ENCODE peak calls at places on chromosomes 1 and 21, in seven cellular contexts. F, M, W, E, L, V and X are unnamed samples.

GRCh38 chr1:204417231-204417997 is 5.8 kb upstream of the PPP1R15B start:
- DNase-seq in V (no peak), M (no peak), F (peak; percentile 99), L (peak; percentile 93), E (no peak), W (peak; percentile 88), X (no peak)

GRCh38 chr1:94501925-94502324 is 39.6 kb downstream of the F3 start:
- DNase-seq in L (no peak), F (no peak), V (no peak), W (no peak), E (no peak), M (no peak), X (no peak)

GRCh38 chr1:36705629-36706028 is 222.9 kb upstream of the CSF3R start:
- DNase-seq in V (no peak), W (no peak), F (no peak), M (no peak), L (no peak), E (no peak), X (no peak)

GRCh38 chr1:182704677-182705076 is 20.3 kb upstream of the RGS8 start:
- DNase-seq in F (no peak), L (no peak), M (peak; percentile 82), E (no peak), W (no peak), V (no peak), X (no peak)

GRCh38 chr1:22777658-22778057 is 67.0 kb downstream of the EPHB2 start:
- DNase-seq in E (no peak), W (no peak), L (no peak), V (no peak), F (no peak), M (no peak), X (no peak)

GRCh38 chr1:16026723-16027484 is 5.1 kb downstream of the CLCNKA start:
- DNase-seq in W (no peak), L (peak; percentile 95), E (peak; percentile 45), V (peak; percentile 12), M (no peak), F (no peak), X (peak; percentile 15)

GRCh38 chr21:35202431-35202830 is 153.3 kb upstream of the RUNX1 start:
- DNase-seq in E (no peak), M (no peak), F (peak; percentile 83), W (no peak), L (no peak), V (no peak), X (no peak)

GRCh38 chr1:59500970-59501742 is 204.3 kb downstream of the FGGY start:
- DNase-seq in M (peak; percentile 66), E (no peak), V (no peak), W (no peak), F (no peak), L (no peak), X (no peak)

GRCh38 chr1:40239626-40240025 is 8.1 kb upstream of the TMCO2 start:
- DNase-seq in W (no peak), M (no peak), L (no peak), F (no peak), V (no peak), E (no peak), X (no peak)

GRCh38 chr1:111199881-111200801 is at the start of gene DENND2D:
- DNase-seq in M (peak; percentile 93), E (peak; percentile 62), L (no peak), W (no peak), F (peak; percentile 10), V (peak; percentile 30), X (no peak)

GRCh38 chr21:30152792-30153191 is 13.8 kb downstream of the CLDN17 start:
- DNase-seq in L (no peak), V (no peak), E (no peak), M (no peak), W (no peak), F (no peak), X (no peak)

GRCh38 chr1:205496661-205497060 is 7.8 kb upstream of the CDK18 start:
- DNase-seq in F (no peak), V (no peak), W (no peak), E (no peak), L (peak; percentile 48), M (no peak), X (no peak)

GRCh38 chr1:19698181-19698580 is 33.5 kb downstream of the HTR6 start:
- DNase-seq in F (no peak), V (no peak), W (no peak), E (no peak), M (no peak), L (no peak), X (no peak)

GRCh38 chr1:185998391-185998790 is 264.2 kb downstream of the HMCN1 start:
- DNase-seq in W (no peak), V (no peak), F (peak; percentile 23), M (no peak), E (no peak), L (peak; percentile 38), X (no peak)

DNA sequence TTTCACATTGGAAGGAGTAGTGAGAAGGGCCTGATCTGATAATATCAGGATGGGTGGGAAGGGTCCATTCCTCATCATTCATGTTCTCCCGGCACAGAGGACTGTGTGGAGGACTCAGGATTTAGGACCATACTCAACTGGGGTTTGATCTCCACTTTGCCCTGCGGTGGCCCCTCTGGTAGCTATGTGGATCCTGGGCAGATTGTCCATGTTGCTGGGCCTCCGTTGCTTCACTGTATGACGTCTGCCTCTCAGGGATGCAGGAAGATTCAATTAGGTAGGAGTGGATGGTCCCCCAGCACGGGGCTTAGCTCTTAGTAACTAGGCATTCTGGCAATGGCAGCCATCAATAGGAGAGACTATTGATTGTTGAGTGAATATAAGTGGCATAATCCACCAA is 2.3 kb downstream of the ETS2 start:
- DNase-seq in W (no peak), V (no peak), M (no peak), F (no peak), L (no peak), E (no peak), X (no peak)
- H3K4me1 ChIP-seq in W (peaks cover 3% of the 10 kb centered on the region), V (peaks cover 23% of the 10 kb centered on the region), M (peaks cover 75% of the 10 kb centered on the region), F (peaks cover 71% of the 10 kb centered on the region), L (peaks cover 13% of the 10 kb centered on the region), E (peaks cover 8% of the 10 kb centered on the region), X (peaks cover 19% of the 10 kb centered on the region)

GRCh38 chr1:17403081-17403480 is 31.1 kb downstream of the PADI6 start:
- DNase-seq in V (no peak), M (no peak), E (no peak), W (peak; percentile 44), F (peak; percentile 72), L (no peak), X (no peak)
- H3K4me3 ChIP-seq in V (no peak overlapping the region), M (no peak overlapping the region), E (no peak overlapping the region), W (no peak overlapping the region), F (no peak overlapping the region), L (no peak overlapping the region), X (no peak overlapping the region)

GRCh38 chr1:81802601-81803422 is 2.1 kb downstream of the ADGRL2 start:
- DNase-seq in F (no peak), W (peak; percentile 74), L (peak; percentile 73), E (no peak), M (no peak), V (no peak), X (no peak)

GRCh38 chr1:81800741-81801031 is at the start of gene ADGRL2:
- DNase-seq in E (no peak), F (no peak), L (no peak), W (peak; percentile 42), M (no peak), V (no peak), X (no peak)

GRCh38 chr1:81801032-81801833 is 499 bp downstream of the ADGRL2 start:
- DNase-seq in E (no peak), M (peak; percentile 93), F (peak; percentile 43), L (peak; percentile 97), V (no peak), W (peak; percentile 91), X (no peak)

GRCh38 chr1:81803423-81804103 is 2.8 kb downstream of the ADGRL2 start:
- DNase-seq in M (no peak), L (peak; percentile 88), F (no peak), V (no peak), E (no peak), W (peak; percentile 20), X (no peak)

DNA sequence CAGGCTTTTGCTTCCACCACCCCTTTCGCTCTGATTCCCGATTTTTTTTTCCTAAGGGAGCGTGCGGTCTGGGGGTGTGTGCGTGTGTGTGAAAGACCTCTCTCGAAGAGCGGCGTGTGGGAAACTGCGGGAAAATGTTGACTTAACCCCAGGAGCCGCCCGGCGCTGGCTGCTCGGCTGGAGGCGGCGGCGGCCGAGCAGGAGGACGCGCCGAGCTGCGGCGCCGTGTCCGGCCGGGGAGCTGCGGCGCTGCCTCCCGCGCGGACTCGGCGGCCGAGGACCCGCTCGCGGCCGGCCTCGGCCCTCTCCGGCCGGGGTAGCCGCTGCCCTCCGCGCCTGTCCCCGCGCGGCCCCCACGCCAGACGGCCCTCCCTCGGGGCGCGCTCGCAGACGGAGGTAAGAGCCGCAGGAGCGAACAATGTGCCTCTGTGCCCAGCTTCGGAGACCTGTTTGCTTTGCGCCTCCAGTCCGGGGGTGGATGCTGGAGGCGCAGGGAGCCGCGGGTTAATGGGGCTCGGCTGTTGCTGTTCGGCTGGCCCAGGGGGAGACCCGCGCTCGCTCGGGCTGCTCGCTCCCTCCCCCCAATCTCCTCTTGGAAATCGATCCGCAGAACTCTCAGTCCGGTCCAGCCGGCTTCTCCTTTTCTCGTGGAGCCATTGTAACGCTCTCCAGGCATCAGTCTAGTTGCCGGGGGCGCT is 1.2 kb downstream of the ADGRL2 start:
- DNase-seq in W (peak; percentile 37), M (no peak), E (no peak), L (peak; percentile 82), F (no peak), V (no peak), X (no peak)
- H3K4me1 ChIP-seq in W (no peaks in the 10 kb centered on the region), M (peaks cover 42% of the 10 kb centered on the region), E (no peaks in the 10 kb centered on the region), L (no peaks in the 10 kb centered on the region), F (peaks cover 4% of the 10 kb centered on the region), V (no peaks in the 10 kb centered on the region), X (no peaks in the 10 kb centered on the region)

GRCh38 chr1:11358991-11359390 is 86.0 kb downstream of the UBIAD1 start:
- DNase-seq in M (no peak), L (no peak), W (no peak), V (no peak), F (no peak), E (no peak), X (no peak)

GRCh38 chr1:11357291-11357690 is 84.3 kb downstream of the UBIAD1 start:
- DNase-seq in W (no peak), L (no peak), M (no peak), V (no peak), F (no peak), E (no peak), X (no peak)

GRCh38 chr1:11355594-11356467 is 82.8 kb downstream of the UBIAD1 start:
- DNase-seq in V (no peak), F (no peak), M (no peak), L (peak; percentile 48), W (no peak), E (no peak), X (no peak)

GRCh38 chr1:11352058-11352715 is 79.2 kb downstream of the UBIAD1 start:
- DNase-seq in E (no peak), L (no peak), F (no peak), V (no peak), M (no peak), W (no peak), X (no peak)

DNA sequence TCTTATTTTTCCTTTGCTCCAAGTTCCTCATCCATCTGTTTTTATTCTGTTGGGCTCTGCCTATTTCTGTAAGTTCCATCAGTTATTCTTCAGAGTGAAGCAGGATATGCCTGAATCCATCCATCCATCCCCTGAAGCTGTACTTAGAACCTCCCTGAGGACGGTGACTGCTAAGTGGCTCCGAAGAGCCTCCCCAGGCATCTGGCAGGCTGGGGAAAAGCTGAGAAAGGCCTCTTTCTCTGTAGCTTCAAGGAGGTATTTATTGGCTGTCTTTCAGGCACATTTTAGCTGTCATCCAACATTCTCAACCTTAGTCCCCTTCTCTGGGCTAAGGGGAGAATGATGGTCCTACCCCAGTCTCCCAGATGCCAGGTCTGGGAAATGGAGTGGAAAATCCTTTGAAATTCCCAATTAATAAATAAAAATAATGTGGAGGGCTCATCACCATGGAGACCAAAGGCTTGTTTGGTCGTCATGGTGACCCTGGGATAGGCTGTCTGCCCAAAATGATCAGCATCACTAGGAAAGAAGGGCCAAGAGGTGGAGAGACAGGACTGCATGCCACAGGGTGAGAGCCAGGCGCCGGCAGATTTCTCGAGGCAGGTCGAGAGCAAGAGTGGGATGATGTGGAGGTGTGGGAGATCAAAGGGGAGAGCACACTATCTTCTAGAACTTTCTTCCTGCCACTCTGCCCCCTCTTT is 82.0 kb downstream of the UBIAD1 start:
- DNase-seq in L (peak; percentile 67), W (no peak), M (no peak), E (no peak), V (no peak), F (no peak), X (no peak)
- H3K4me3 ChIP-seq in L (no peak overlapping the region), W (no peak overlapping the region), M (no peak overlapping the region), E (no peak overlapping the region), V (no peak overlapping the region), F (no peak overlapping the region), X (no peak overlapping the region)